ENCODE peak calls at places on chromosomes 12 and 14, in four cellular contexts. K, Z, D and G are unnamed samples.

GRCh38 chr14:42872775-42873174 is 1266.1 kb downstream of the LRFN5 start:
- DNase-seq in K (no peak), D (no peak), Z (no peak), G (no peak)

GRCh38 chr12:6387541-6387940 is 3.6 kb downstream of the LTBR start:
- DNase-seq in Z (no peak), K (no peak), D (no peak), G (no peak)

GRCh38 chr14:30525833-30526232 is 33.1 kb upstream of the G2E3 start:
- DNase-seq in K (no peak), Z (no peak), D (peak; percentile 8), G (no peak)

GRCh38 chr14:20409226-20409625 is 4.1 kb downstream of the TEP1 start:
- DNase-seq in D (no peak), Z (no peak), K (no peak), G (no peak)

GRCh38 chr14:75494898-75495297 is 27.4 kb upstream of the BATF start:
- DNase-seq in Z (no peak), D (no peak), K (no peak), G (no peak)

GRCh38 chr14:66717571-66718140 is 209.7 kb downstream of the GPHN start:
- DNase-seq in Z (no peak), K (no peak), D (no peak), G (no peak)

GRCh38 chr14:62943202-62943601 is 102.1 kb downstream of the KCNH5 start:
- DNase-seq in Z (no peak), K (no peak), D (no peak), G (no peak)

GRCh38 chr12:65362231-65362630 is 83.7 kb downstream of the MSRB3 start:
- DNase-seq in Z (no peak), D (no peak), K (no peak), G (no peak)

GRCh38 chr12:16325426-16325825 is 22.0 kb upstream of the MGST1 start:
- DNase-seq in K (no peak), D (no peak), Z (no peak), G (no peak)

GRCh38 chr14:44135972-44136371 is 371.1 kb downstream of the FSCB start:
- DNase-seq in K (no peak), D (no peak), Z (no peak), G (no peak)

GRCh38 chr12:119988440-119988787 is 622 bp upstream of the BICDL1 start:
- DNase-seq in Z (no peak), D (no peak), K (no peak), G (no peak)

GRCh38 chr14:21268612-21269251 is 510 bp downstream of the HNRNPC start:
- DNase-seq in Z (no peak), K (no peak), D (no peak), G (peak; percentile 18)

GRCh38 chr14:104587641-104588040 is 8.1 kb downstream of the C14orf180 start:
- DNase-seq in K (no peak), Z (no peak), D (no peak), G (peak; percentile 43)

GRCh38 chr12:52767020-52767379 is 10.1 kb downstream of the KRT76 start:
- DNase-seq in Z (no peak), D (no peak), K (no peak), G (no peak)

GRCh38 chr12:109099426-109100020 is 2.1 kb downstream of the UNG start:
- DNase-seq in K (no peak), Z (no peak), D (no peak), G (no peak)

GRCh38 chr12:98403936-98404335 is 111.5 kb upstream of the TMPO start:
- DNase-seq in K (no peak), Z (no peak), D (no peak), G (no peak)

GRCh38 chr12:95504140-95504539 is 30.2 kb downstream of the METAP2 start:
- DNase-seq in D (no peak), Z (no peak), K (no peak), G (no peak)

GRCh38 chr12:55728185-55728931 is 451 bp downstream of the CD63 start:
- DNase-seq in D (no peak), K (peak; percentile 28), Z (no peak), G (peak; percentile 67)

GRCh38 chr14:90444077-90444696 is 47.4 kb downstream of the CALM1 start:
- DNase-seq in K (no peak), Z (no peak), D (no peak), G (no peak)

GRCh38 chr14:95123895-95124579 is 33.3 kb downstream of the DICER1 start:
- DNase-seq in D (no peak), Z (no peak), K (no peak), G (no peak)

GRCh38 chr12:23954332-23954731 is 4.9 kb upstream of the SOX5 start:
- DNase-seq in K (no peak), D (no peak), Z (no peak), G (no peak)

GRCh38 chr12:130303781-130304180 is 33.9 kb upstream of the PIWIL1 start:
- DNase-seq in D (no peak), Z (no peak), K (no peak), G (no peak)

GRCh38 chr12:120061815-120062214 is 54.7 kb downstream of the RAB35 start:
- DNase-seq in K (no peak), D (no peak), Z (no peak), G (no peak)

GRCh38 chr12:106296179-106296877 is 6.2 kb upstream of the TCP11L2 start:
- DNase-seq in Z (no peak), K (no peak), D (peak; percentile 55), G (no peak)

GRCh38 chr12:2841056-2841455 is 6.2 kb upstream of the NRIP2 start:
- DNase-seq in Z (no peak), K (no peak), D (no peak), G (no peak)

GRCh38 chr12:131445184-131445974 is 265.5 kb upstream of the SFSWAP start:
- DNase-seq in D (no peak), K (no peak), Z (no peak), G (no peak)

GRCh38 chr12:116426391-116427136 is 132.6 kb upstream of the MAP1LC3B2 start:
- DNase-seq in Z (no peak), D (peak; percentile 96), K (no peak), G (peak; percentile 36)

GRCh38 chr14:32192712-32193373 is 9.0 kb upstream of the RNU6-7 start:
- DNase-seq in D (no peak), K (no peak), Z (no peak), G (no peak)

GRCh38 chr14:102491366-102491765 is 18.2 kb downstream of the ANKRD9 start:
- DNase-seq in D (no peak), K (no peak), Z (no peak), G (no peak)

GRCh38 chr12:54028324-54029201 is at the start of gene HOXC6:
- DNase-seq in Z (no peak), D (no peak), K (no peak), G (peak; percentile 40)

GRCh38 chr14:75258079-75258802 is 20.4 kb upstream of the FOS start:
- DNase-seq in D (no peak), K (no peak), Z (no peak), G (no peak)

GRCh38 chr12:50079771-50080170 is 5.4 kb upstream of the SMARCD1 start:
- DNase-seq in Z (no peak), K (no peak), D (no peak), G (no peak)

GRCh38 chr12:30098677-30099076 is 314.9 kb upstream of the TMTC1 start:
- DNase-seq in D (no peak), Z (no peak), K (no peak), G (no peak)

GRCh38 chr14:59918824-59919581 is 941 bp upstream of the LRRC9 start:
- DNase-seq in K (no peak), Z (no peak), D (no peak), G (peak; percentile 22)

GRCh38 chr12:31118831-31119530 is 45.3 kb downstream of the DDX11 start:
- DNase-seq in Z (no peak), K (peak; percentile 49), D (no peak), G (peak; percentile 74)

GRCh38 chr12:116138781-116139180 is 138.7 kb downstream of the MED13L start:
- DNase-seq in K (no peak), D (no peak), Z (no peak), G (no peak)

GRCh38 chr12:11071414-11071813 is 9.3 kb upstream of the TAS2R46 start:
- DNase-seq in Z (no peak), D (no peak), K (no peak), G (no peak)

GRCh38 chr14:23008836-23009235 is 1.1 kb downstream of the C14orf93 start:
- DNase-seq in D (no peak), Z (no peak), K (no peak), G (no peak)